ENCODE peak calls at places on chromosomes 4 and X, in six cellular contexts. Y is heart left ventricle, A is breast epithelium, S is astrocyte, O is adrenal gland, D is HCT116. I is an unnamed sample.

GRCh38 chr4:13917010-13917409 is 289.5 kb upstream of the BOD1L1 start:
- DNase-seq in Y (no peak), A (no peak), S (peak; percentile 58), O (no peak), D (no peak), I (no peak)

GRCh38 chr4:67083496-67083895 is 461.8 kb downstream of the CENPC start:
- DNase-seq in Y (no peak), A (no peak), S (no peak), O (no peak), D (no peak), I (no peak)

GRCh38 chr4:138341739-138342415 is 99.7 kb upstream of the SLC7A11 start:
- DNase-seq in Y (no peak), A (no peak), S (no peak), O (no peak), D (no peak), I (no peak)

GRCh38 chrX:32868524-32868895 is 342.8 kb downstream of the DMD start:
- DNase-seq in Y (no peak), A (no peak), S (no peak), O (no peak), D (no peak), I (no peak)

GRCh38 chrX:45232139-45232538 is 31.5 kb upstream of the DIPK2B start:
- DNase-seq in Y (no peak), A (no peak), S (no peak), O (no peak), D (no peak), I (no peak)

GRCh38 chr4:107423677-107424405 is 296.2 kb downstream of the PAPSS1 start:
- DNase-seq in Y (no peak), A (no peak), S (no peak), O (no peak), D (no peak), I (no peak)

GRCh38 chrX:132482632-132483031 is 6.2 kb downstream of the MBNL3 start:
- DNase-seq in Y (no peak), A (no peak), S (no peak), O (no peak), D (no peak), I (no peak)

GRCh38 chr4:24922416-24922815 is 9.6 kb upstream of the CCDC149 start:
- DNase-seq in Y (no peak), A (no peak), S (peak; percentile 57), O (no peak), D (no peak), I (no peak)

GRCh38 chr4:159010563-159011260 is 92.2 kb upstream of the RAPGEF2 start:
- DNase-seq in Y (peak; percentile 70), A (peak; percentile 60), S (peak; percentile 74), O (peak; percentile 76), D (no peak), I (peak; percentile 55)

GRCh38 chr4:84050014-84050413 is 449.1 kb downstream of the NKX6-1 start:
- DNase-seq in Y (no peak), A (no peak), S (no peak), O (no peak), D (no peak), I (no peak)

GRCh38 chr4:6682862-6683590 is 10.7 kb upstream of the S100P start:
- DNase-seq in Y (no peak), A (no peak), S (no peak), O (no peak), D (no peak), I (no peak)

GRCh38 chr4:128123036-128123435 is 61.9 kb downstream of the LARP1B start:
- DNase-seq in Y (no peak), A (no peak), S (no peak), O (no peak), D (no peak), I (no peak)

GRCh38 chr4:113159901-113160545 is 110.6 kb downstream of the ANK2 start:
- DNase-seq in Y (no peak), A (no peak), S (no peak), O (no peak), D (no peak), I (no peak)

DNA sequence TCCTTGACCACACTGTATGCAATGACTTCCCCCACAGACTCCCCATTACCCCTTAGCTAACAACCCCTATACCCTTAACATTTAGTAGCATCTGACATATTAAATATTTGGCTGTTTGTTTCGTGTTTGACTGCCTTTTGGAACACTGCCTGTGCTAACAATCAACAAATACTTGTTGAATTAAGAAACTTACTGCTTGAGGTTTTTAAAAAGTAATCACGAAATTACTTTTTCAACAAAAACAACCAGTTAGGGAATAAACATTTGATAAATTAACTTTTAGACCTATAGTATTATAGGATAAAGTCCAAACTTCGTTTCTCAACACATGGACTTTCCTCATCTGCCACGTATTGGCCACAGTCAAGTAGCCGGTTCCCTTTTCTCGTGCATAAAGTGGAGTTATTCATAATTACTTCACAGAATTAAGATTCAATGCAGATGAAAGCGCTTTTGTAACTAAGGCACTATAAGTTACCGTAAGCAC is 555 bp upstream of the ELMOD2 start:
- DNase-seq in Y (no peak), A (no peak), S (peak; percentile 2), O (no peak), D (no peak), I (no peak)
- TF ChIP-seq CTCF in Y (no peak), A (no peak), S (no peak), O (no peak), D (no peak), I (no peak)

GRCh38 chr4:78692815-78693156 is 83.4 kb upstream of the BMP2K start:
- DNase-seq in Y (no peak), A (no peak), S (no peak), O (peak; percentile 12), D (no peak), I (no peak)
- H3K27ac ChIP-seq in Y (no peak overlapping the region), A (no peak overlapping the region), S (no peak overlapping the region), O (no peak overlapping the region), D (no peak overlapping the region), I (no peak overlapping the region)

DNA sequence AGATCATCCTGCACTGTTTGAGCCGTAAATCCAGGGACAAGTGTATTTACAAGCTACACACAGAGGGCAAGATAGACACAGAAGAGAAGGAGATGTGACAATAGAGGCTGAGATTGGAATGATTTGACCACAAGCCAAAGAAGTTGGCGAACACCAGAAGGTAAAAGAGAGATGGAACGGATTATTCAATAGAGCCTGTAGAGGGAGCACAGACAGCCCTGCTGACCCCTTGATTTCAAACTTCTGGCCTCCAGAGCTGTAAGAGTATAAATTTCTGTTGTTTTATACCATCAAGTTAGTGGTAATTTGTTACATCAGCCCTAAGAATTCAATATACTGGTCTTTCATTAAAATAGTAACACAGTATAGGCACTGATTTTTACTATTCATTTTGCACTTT is 447.8 kb downstream of the FAT4 start:
- DNase-seq in Y (no peak), A (no peak), S (no peak), O (no peak), D (no peak), I (no peak)
- TF ChIP-seq CTCF in Y (no peak), A (no peak), S (no peak), O (no peak), D (no peak), I (no peak)

DNA sequence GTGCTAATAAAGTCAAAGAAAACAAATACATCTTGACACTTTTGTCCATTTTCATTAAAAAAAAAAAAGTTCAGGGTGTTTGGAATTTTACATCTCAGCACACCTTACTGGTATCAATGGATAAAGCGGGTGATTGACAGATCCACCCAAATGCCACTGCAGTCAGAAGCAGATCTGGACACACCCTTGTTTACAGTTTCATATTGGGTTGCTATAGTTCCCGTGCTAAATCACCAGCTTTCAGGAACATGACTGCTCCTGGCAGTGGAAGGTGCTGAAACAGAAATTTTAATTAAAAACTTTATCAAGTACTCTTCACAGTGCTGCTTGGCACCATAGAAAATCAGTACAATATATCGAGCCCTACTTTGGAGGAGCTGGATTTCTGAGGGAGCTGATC is 116.3 kb downstream of the STOX2 start:
- DNase-seq in Y (no peak), A (no peak), S (no peak), O (no peak), D (no peak), I (no peak)
- H3K27ac ChIP-seq in Y (no peak overlapping the region), A (no peak overlapping the region), S (no peak overlapping the region), O (no peak overlapping the region), D (no peak overlapping the region), I (no peak overlapping the region)

GRCh38 chr4:114398386-114398785 is 200.2 kb upstream of the UGT8 start:
- DNase-seq in Y (no peak), A (no peak), S (no peak), O (no peak), D (no peak), I (no peak)

GRCh38 chr4:114400531-114400930 is 198.1 kb upstream of the UGT8 start:
- DNase-seq in Y (no peak), A (no peak), S (no peak), O (no peak), D (no peak), I (no peak)

GRCh38 chr4:114396808-114397207 is 201.8 kb upstream of the UGT8 start:
- DNase-seq in Y (no peak), A (no peak), S (no peak), O (no peak), D (no peak), I (no peak)

GRCh38 chr4:114399085-114399484 is 199.5 kb upstream of the UGT8 start:
- DNase-seq in Y (no peak), A (no peak), S (no peak), O (no peak), D (no peak), I (no peak)

GRCh38 chr4:114401483-114401882 is 197.1 kb upstream of the UGT8 start:
- DNase-seq in Y (no peak), A (no peak), S (no peak), O (no peak), D (no peak), I (peak; percentile 50)
- TF ChIP-seq CTCF in Y (no peak), A (no peak), S (no peak), O (no peak), D (no peak), I (no peak)

I was measured in colonic mucosa.